ENCODE peak calls at places on chromosomes 1 and 21, in ten cellular contexts. Z is CD8-positive, alpha-beta memory T cell; C is astrocyte of the spinal cord; P is stomach; G is AG04449; B is neural progenitor cell; S is uterus; L is GM23248; I is Karpas-422; Q is hepatocyte. M is an unnamed sample.

GRCh38 chr21:45861156-45861870 is 120.3 kb upstream of the COL6A1 start:
- DNase-seq in Z (no peak), C (no peak), P (no peak), G (no peak), B (no peak), S (no peak), L (no peak), I (no peak), Q (no peak), M (no peak)

GRCh38 chr1:182122265-182122664 is 60.8 kb upstream of the ZNF648 start:
- DNase-seq in Z (no peak), C (no peak), P (no peak), G (no peak), B (no peak), S (no peak), L (no peak), I (no peak), Q (no peak), M (no peak)

GRCh38 chr1:224521904-224522734 is 87.5 kb upstream of the WDR26 start:
- DNase-seq in Z (no peak), C (no peak), P (no peak), G (no peak), B (no peak), S (no peak), L (no peak), I (no peak), Q (no peak), M (no peak)

GRCh38 chr1:194469282-194469681 is 1282.9 kb upstream of the B3GALT2 start:
- DNase-seq in Z (no peak), C (no peak), P (no peak), G (no peak), B (no peak), S (no peak), L (no peak), I (no peak), Q (no peak), M (no peak)

GRCh38 chr1:16076003-16076870 is 2.8 kb upstream of the FAM131C start:
- DNase-seq in Z (no peak), C (peak), P (no peak), G (peak), B (no peak), S (peak), L (peak), I (no peak), Q (no peak), M (no peak)

GRCh38 chr1:18045206-18045605 is 62.4 kb upstream of the IGSF21 start:
- DNase-seq in Z (no peak), C (no peak), P (no peak), G (no peak), B (no peak), S (no peak), L (no peak), I (peak), Q (no peak), M (no peak)

GRCh38 chr1:41325801-41326200 is 35.4 kb upstream of the FOXO6 start:
- DNase-seq in Z (no peak), C (no peak), P (no peak), G (no peak), B (no peak), S (no peak), L (peak), I (no peak), Q (no peak), M (peak)

GRCh38 chr21:41326414-41327080 is 9.9 kb downstream of the FAM3B start:
- DNase-seq in Z (no peak), C (no peak), P (peak), G (no peak), B (no peak), S (no peak), L (no peak), I (no peak), Q (no peak), M (peak)

GRCh38 chr1:206059354-206059915 is 6.5 kb downstream of the RHEX start:
- DNase-seq in Z (no peak), C (no peak), P (no peak), G (no peak), B (no peak), S (no peak), L (no peak), I (no peak), Q (no peak), M (no peak)

GRCh38 chr1:20361805-20362381 is 71.2 kb downstream of the VWA5B1 start:
- DNase-seq in Z (peak), C (peak), P (peak), G (no peak), B (peak), S (no peak), L (peak), I (peak), Q (peak), M (no peak)

GRCh38 chr1:107897428-107898339 is 67.3 kb downstream of the VAV3 start:
- DNase-seq in Z (no peak), C (no peak), P (no peak), G (no peak), B (no peak), S (no peak), L (no peak), I (peak), Q (no peak), M (no peak)

GRCh38 chr1:152141971-152142584 is 16.9 kb downstream of the RPTN start:
- DNase-seq in Z (no peak), C (peak), P (peak), G (peak), B (peak), S (no peak), L (peak), I (peak), Q (peak), M (peak)

GRCh38 chr21:45258476-45258875 is 29.2 kb downstream of the POFUT2 start:
- DNase-seq in Z (no peak), C (no peak), P (peak), G (no peak), B (no peak), S (no peak), L (no peak), I (no peak), Q (no peak), M (peak)

GRCh38 chr1:161192476-161193465 is 6.1 kb downstream of the ADAMTS4 start:
- DNase-seq in Z (peak), C (peak), P (peak), G (no peak), B (peak), S (peak), L (peak), I (peak), Q (peak), M (no peak)

GRCh38 chr1:83531910-83532309 is 467.0 kb downstream of the TTLL7 start:
- DNase-seq in Z (no peak), C (no peak), P (no peak), G (no peak), B (no peak), S (no peak), L (no peak), I (no peak), Q (no peak), M (no peak)

GRCh38 chr1:27601771-27602509 is 2.0 kb downstream of the AHDC1 start:
- DNase-seq in Z (no peak), C (no peak), P (peak), G (no peak), B (peak), S (peak), L (peak), I (no peak), Q (peak), M (no peak)

GRCh38 chr1:11058595-11059165 is 1.1 kb downstream of the SRM start:
- DNase-seq in Z (no peak), C (no peak), P (peak), G (no peak), B (no peak), S (no peak), L (peak), I (no peak), Q (no peak), M (no peak)

GRCh38 chr1:204321665-204322064 is 38.1 kb downstream of the PLEKHA6 start:
- DNase-seq in Z (no peak), C (peak), P (no peak), G (no peak), B (no peak), S (no peak), L (peak), I (no peak), Q (peak), M (no peak)

GRCh38 chr1:164645921-164646320 is 86.9 kb downstream of the PBX1 start:
- DNase-seq in Z (no peak), C (no peak), P (no peak), G (no peak), B (no peak), S (no peak), L (no peak), I (no peak), Q (no peak), M (no peak)

GRCh38 chr21:39183272-39184049 is at the start of gene PSMG1:
- DNase-seq in Z (peak), C (peak), P (peak), G (peak), B (peak), S (peak), L (peak), I (peak), Q (peak), M (peak)

GRCh38 chr1:226659136-226659535 is 79.9 kb downstream of the ITPKB start:
- DNase-seq in Z (no peak), C (no peak), P (no peak), G (no peak), B (no peak), S (no peak), L (no peak), I (no peak), Q (no peak), M (no peak)

GRCh38 chr1:226658538-226659125 is 80.5 kb downstream of the ITPKB start:
- DNase-seq in Z (no peak), C (no peak), P (no peak), G (no peak), B (no peak), S (no peak), L (no peak), I (no peak), Q (no peak), M (no peak)

GRCh38 chr1:226656601-226657277 is 82.3 kb downstream of the ITPKB start:
- DNase-seq in Z (no peak), C (peak), P (no peak), G (peak), B (no peak), S (no peak), L (peak), I (peak), Q (no peak), M (no peak)

GRCh38 chr1:226659641-226660040 is 79.4 kb downstream of the ITPKB start:
- DNase-seq in Z (no peak), C (no peak), P (no peak), G (no peak), B (no peak), S (no peak), L (no peak), I (no peak), Q (no peak), M (no peak)

GRCh38 chr1:226657788-226658537 is 81.1 kb downstream of the ITPKB start:
- DNase-seq in Z (no peak), C (no peak), P (peak), G (no peak), B (no peak), S (no peak), L (no peak), I (no peak), Q (no peak), M (no peak)
- H3K4me3 ChIP-seq in Z (no peak), C (no peak), P (no peak), G (no peak), B (no peak), S (no peak), L (no peak), I (peak), Q (no peak), M (no peak)

GRCh38 chr1:25858906-25859789 is at the start of gene AUNIP:
- DNase-seq in Z (peak), C (peak), P (peak), G (peak), B (peak), S (peak), L (peak), I (peak), Q (peak), M (peak)
- H3K4me3 ChIP-seq in Z (peak), C (peak), P (peak), G (peak), B (peak), S (peak), L (peak), I (peak), Q (peak), M (peak)

DNA sequence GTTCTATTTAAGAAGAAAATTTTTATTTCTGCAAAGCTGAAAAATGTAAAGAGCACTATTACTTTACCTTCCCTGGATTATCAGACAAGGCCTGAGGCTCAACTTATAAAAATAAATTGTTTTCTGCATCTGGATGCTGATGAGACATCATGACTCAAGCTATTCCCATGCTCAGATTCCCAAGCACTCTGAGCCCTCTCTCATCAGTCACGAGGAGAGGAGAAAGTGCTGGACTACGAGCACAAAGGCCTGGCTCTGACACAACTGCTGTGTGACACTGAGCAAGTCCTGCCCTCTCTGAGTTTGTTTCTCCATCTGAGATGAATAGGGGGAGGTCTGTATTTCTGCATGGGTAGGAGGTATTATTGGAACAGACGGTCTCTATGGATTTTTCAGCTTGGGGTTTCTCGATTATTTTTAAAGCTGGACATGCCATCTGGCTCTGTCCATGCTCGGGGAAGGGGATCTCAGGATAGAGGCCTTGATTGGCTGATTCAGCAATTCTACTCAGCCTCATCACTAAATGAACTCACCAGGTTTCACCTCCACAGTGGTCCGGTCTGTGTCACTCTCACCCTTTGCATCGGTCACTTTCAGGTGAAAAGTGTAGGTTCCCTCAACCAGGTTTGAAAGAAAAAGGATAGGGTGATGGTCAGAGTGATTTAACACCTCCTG is 107.7 kb downstream of the KIAA0319L start:
- DNase-seq in Z (no peak), C (peak), P (no peak), G (peak), B (no peak), S (no peak), L (peak), I (no peak), Q (peak), M (no peak)
- H3K4me3 ChIP-seq in Z (no peak), C (no peak), P (no peak), G (no peak), B (no peak), S (no peak), L (peak), I (no peak), Q (no peak), M (no peak)

GRCh38 chr1:64542118-64542517 is 72.2 kb downstream of the CACHD1 start:
- DNase-seq in Z (no peak), C (no peak), P (no peak), G (no peak), B (no peak), S (no peak), L (no peak), I (no peak), Q (no peak), M (no peak)

GRCh38 chr1:64539808-64540207 is 69.9 kb downstream of the CACHD1 start:
- DNase-seq in Z (no peak), C (peak), P (peak), G (no peak), B (no peak), S (peak), L (peak), I (no peak), Q (peak), M (no peak)

GRCh38 chr1:64538389-64538788 is 68.5 kb downstream of the CACHD1 start:
- DNase-seq in Z (no peak), C (no peak), P (no peak), G (no peak), B (no peak), S (no peak), L (no peak), I (no peak), Q (no peak), M (no peak)

GRCh38 chr1:64539279-64539678 is 69.3 kb downstream of the CACHD1 start:
- DNase-seq in Z (no peak), C (no peak), P (no peak), G (no peak), B (no peak), S (no peak), L (no peak), I (no peak), Q (no peak), M (no peak)

DNA sequence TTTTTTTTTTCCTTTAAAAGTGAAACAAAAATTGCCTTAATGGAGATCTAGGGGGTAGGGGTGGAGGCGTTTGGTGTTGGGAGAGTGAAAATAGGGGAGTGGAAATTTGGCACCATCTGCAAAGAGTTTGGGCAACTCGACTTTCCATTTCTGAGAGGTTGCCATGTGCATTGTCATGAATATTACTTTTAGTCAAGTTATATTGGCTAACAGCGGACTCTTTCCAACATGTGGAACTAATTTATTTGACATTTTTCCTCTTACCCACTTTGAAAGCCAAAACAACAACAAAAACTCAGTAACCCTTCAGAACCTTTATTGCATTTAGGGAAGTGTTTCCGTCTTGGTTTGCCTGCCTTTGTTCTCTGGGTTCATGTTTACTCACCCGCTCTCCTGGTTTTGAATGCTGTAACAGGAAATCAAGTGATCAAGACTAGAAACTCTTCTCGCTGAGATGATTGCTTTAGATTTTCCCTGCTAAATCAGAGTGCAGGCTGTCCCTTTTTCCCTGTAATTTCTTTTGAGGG is 70.4 kb downstream of the CACHD1 start:
- DNase-seq in Z (no peak), C (peak), P (no peak), G (no peak), B (no peak), S (no peak), L (peak), I (no peak), Q (peak), M (no peak)
- H3K4me3 ChIP-seq in Z (no peak), C (peak), P (no peak), G (peak), B (no peak), S (peak), L (peak), I (no peak), Q (no peak), M (peak)

GRCh38 chr1:210407887-210408252 is 79.2 kb downstream of the HHAT start:
- DNase-seq in Z (no peak), C (no peak), P (no peak), G (no peak), B (no peak), S (no peak), L (no peak), I (no peak), Q (no peak), M (no peak)

GRCh38 chr1:210416681-210417080 is 88.0 kb downstream of the HHAT start:
- DNase-seq in Z (no peak), C (no peak), P (no peak), G (no peak), B (no peak), S (no peak), L (no peak), I (no peak), Q (no peak), M (peak)

GRCh38 chr1:210416049-210416448 is 87.3 kb downstream of the HHAT start:
- DNase-seq in Z (no peak), C (no peak), P (no peak), G (no peak), B (no peak), S (no peak), L (no peak), I (no peak), Q (no peak), M (peak)

GRCh38 chr1:210413951-210414350 is 85.2 kb downstream of the HHAT start:
- DNase-seq in Z (no peak), C (no peak), P (no peak), G (no peak), B (no peak), S (no peak), L (no peak), I (no peak), Q (no peak), M (peak)

GRCh38 chr1:210412240-210412639 is 83.5 kb downstream of the HHAT start:
- DNase-seq in Z (no peak), C (no peak), P (no peak), G (no peak), B (no peak), S (no peak), L (no peak), I (no peak), Q (no peak), M (no peak)
- H3K4me3 ChIP-seq in Z (no peak), C (no peak), P (no peak), G (no peak), B (no peak), S (no peak), L (no peak), I (no peak), Q (no peak), M (no peak)

M was measured in esophagus muscularis mucosa.